ENCODE peak calls at places on chromosomes 16 and 17, in five cellular contexts. One of them, this sample, is unnamed.

GRCh38 chr17:9308069-9308468 is 267.6 kb downstream of the STX8 start:
- DNase-seq in spleen: no peak
- DNase-seq in CD8-positive, alpha-beta T cell: no peak
- DNase-seq in AG04450: no peak
- DNase-seq in K562: no peak
- DNase-seq in this sample: no peak

GRCh38 chr17:64343833-64344637 is 46.6 kb downstream of the PECAM1 start:
- DNase-seq in K562: no peak
- DNase-seq in spleen: peak
- DNase-seq in AG04450: peak
- DNase-seq in CD8-positive, alpha-beta T cell: no peak
- DNase-seq in this sample: no peak

GRCh38 chr17:2420131-2420530 is 19.3 kb upstream of the MNT start:
- DNase-seq in K562: no peak
- DNase-seq in CD8-positive, alpha-beta T cell: no peak
- DNase-seq in AG04450: no peak
- DNase-seq in spleen: no peak
- DNase-seq in this sample: no peak

GRCh38 chr17:78933025-78933958 is 8.1 kb upstream of the TIMP2 start:
- DNase-seq in spleen: no peak
- DNase-seq in AG04450: peak
- DNase-seq in CD8-positive, alpha-beta T cell: peak
- DNase-seq in K562: no peak
- DNase-seq in this sample: peak

GRCh38 chr16:74743668-74744299 is 30.8 kb downstream of the FA2H start:
- DNase-seq in spleen: peak
- DNase-seq in CD8-positive, alpha-beta T cell: no peak
- DNase-seq in AG04450: peak
- DNase-seq in K562: peak
- DNase-seq in this sample: no peak

GRCh38 chr16:84722068-84722467 is 22.3 kb downstream of the USP10 start:
- DNase-seq in K562: no peak
- DNase-seq in spleen: no peak
- DNase-seq in CD8-positive, alpha-beta T cell: no peak
- DNase-seq in AG04450: no peak
- DNase-seq in this sample: no peak

GRCh38 chr17:31095239-31096105 is 695 bp downstream of the NF1 start:
- DNase-seq in AG04450: no peak
- DNase-seq in spleen: peak
- DNase-seq in K562: peak
- DNase-seq in CD8-positive, alpha-beta T cell: peak
- DNase-seq in this sample: peak

GRCh38 chr17:62725791-62726249 is 82.3 kb downstream of the MARCHF10 start:
- DNase-seq in K562: no peak
- DNase-seq in CD8-positive, alpha-beta T cell: no peak
- DNase-seq in AG04450: no peak
- DNase-seq in spleen: no peak
- DNase-seq in this sample: no peak

GRCh38 chr17:57268176-57268575 is 11.9 kb downstream of the MSI2 start:
- DNase-seq in K562: no peak
- DNase-seq in CD8-positive, alpha-beta T cell: no peak
- DNase-seq in spleen: no peak
- DNase-seq in AG04450: no peak
- DNase-seq in this sample: no peak

GRCh38 chr16:28494141-28494851 is at the start of gene APOBR:
- DNase-seq in K562: peak
- DNase-seq in spleen: peak
- DNase-seq in AG04450: no peak
- DNase-seq in CD8-positive, alpha-beta T cell: peak
- DNase-seq in this sample: peak

GRCh38 chr17:6755731-6756184 is at the start of gene XAF1:
- DNase-seq in CD8-positive, alpha-beta T cell: peak
- DNase-seq in AG04450: peak
- DNase-seq in spleen: peak
- DNase-seq in K562: no peak
- DNase-seq in this sample: peak

GRCh38 chr17:59505610-59506276 is 59.7 kb upstream of the DHX40 start:
- DNase-seq in spleen: no peak
- DNase-seq in AG04450: no peak
- DNase-seq in CD8-positive, alpha-beta T cell: no peak
- DNase-seq in K562: no peak
- DNase-seq in this sample: no peak

GRCh38 chr17:61310611-61311010 is 89.0 kb upstream of the TBX2 start:
- DNase-seq in CD8-positive, alpha-beta T cell: no peak
- DNase-seq in spleen: no peak
- DNase-seq in AG04450: no peak
- DNase-seq in K562: no peak
- DNase-seq in this sample: no peak

GRCh38 chr16:47061204-47061603 is 82.5 kb downstream of the NETO2 start:
- DNase-seq in CD8-positive, alpha-beta T cell: no peak
- DNase-seq in AG04450: no peak
- DNase-seq in K562: no peak
- DNase-seq in spleen: peak
- DNase-seq in this sample: no peak

GRCh38 chr17:55356440-55357328 is 65.0 kb downstream of the MMD start:
- DNase-seq in spleen: no peak
- DNase-seq in K562: peak
- DNase-seq in CD8-positive, alpha-beta T cell: peak
- DNase-seq in AG04450: peak
- DNase-seq in this sample: peak

GRCh38 chr16:85446846-85447656 is 166.1 kb upstream of the GSE1 start:
- DNase-seq in K562: no peak
- DNase-seq in AG04450: no peak
- DNase-seq in CD8-positive, alpha-beta T cell: no peak
- DNase-seq in spleen: peak
- DNase-seq in this sample: no peak

GRCh38 chr16:68227850-68228553 is 7.9 kb downstream of the ESRP2 start:
- DNase-seq in AG04450: no peak
- DNase-seq in K562: no peak
- DNase-seq in spleen: no peak
- DNase-seq in CD8-positive, alpha-beta T cell: no peak
- DNase-seq in this sample: no peak

GRCh38 chr16:68230176-68230571 is 5.8 kb downstream of the ESRP2 start:
- DNase-seq in AG04450: no peak
- DNase-seq in CD8-positive, alpha-beta T cell: no peak
- DNase-seq in spleen: no peak
- DNase-seq in K562: no peak
- DNase-seq in this sample: no peak

GRCh38 chr16:68227183-68227793 is 8.6 kb downstream of the ESRP2 start:
- DNase-seq in AG04450: no peak
- DNase-seq in K562: peak
- DNase-seq in spleen: no peak
- DNase-seq in CD8-positive, alpha-beta T cell: no peak
- DNase-seq in this sample: no peak

GRCh38 chr16:68229431-68230175 is 6.3 kb downstream of the ESRP2 start:
- DNase-seq in AG04450: peak
- DNase-seq in K562: peak
- DNase-seq in CD8-positive, alpha-beta T cell: peak
- DNase-seq in spleen: no peak
- DNase-seq in this sample: no peak

GRCh38 chr16:68228652-68229051 is 7.3 kb downstream of the ESRP2 start:
- DNase-seq in AG04450: no peak
- DNase-seq in K562: peak
- DNase-seq in CD8-positive, alpha-beta T cell: no peak
- DNase-seq in spleen: no peak
- DNase-seq in this sample: no peak
- H3K27ac ChIP-seq in AG04450: no peak
- H3K27ac ChIP-seq in K562: no peak
- H3K27ac ChIP-seq in CD8-positive, alpha-beta T cell: no peak
- H3K27ac ChIP-seq in spleen: no peak
- H3K27ac ChIP-seq in this sample: peak

DNA sequence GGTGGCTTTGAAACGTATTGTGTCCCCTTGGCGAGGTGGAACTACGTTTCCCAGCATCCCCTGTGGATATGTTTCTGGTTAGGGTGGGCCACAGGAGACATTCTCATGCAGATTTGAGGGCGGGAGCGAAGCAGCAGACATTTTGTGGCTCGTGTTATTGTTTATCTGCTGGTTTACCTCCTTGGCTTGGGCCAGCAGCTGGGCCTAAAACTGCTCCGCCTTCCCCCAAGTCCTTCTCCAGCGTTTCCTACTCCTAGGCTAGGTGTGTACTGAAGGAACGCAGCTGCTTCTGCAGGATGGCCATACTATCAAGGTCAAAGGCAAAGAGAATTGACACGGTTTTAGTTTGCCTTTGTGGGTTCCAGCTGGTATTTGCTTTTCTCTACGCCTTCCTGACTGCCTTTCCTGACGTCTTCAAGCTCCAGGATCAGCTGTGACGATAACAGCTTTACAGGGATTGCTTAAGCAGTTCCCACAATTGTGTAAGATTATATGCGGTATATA is 17.2 kb upstream of the WSB1 start:
- DNase-seq in AG04450: peak
- DNase-seq in K562: peak
- DNase-seq in CD8-positive, alpha-beta T cell: no peak
- DNase-seq in spleen: no peak
- DNase-seq in this sample: no peak
- H3K27ac ChIP-seq in AG04450: peak
- H3K27ac ChIP-seq in K562: no peak
- H3K27ac ChIP-seq in CD8-positive, alpha-beta T cell: no peak
- H3K27ac ChIP-seq in spleen: no peak
- H3K27ac ChIP-seq in this sample: no peak

DNA sequence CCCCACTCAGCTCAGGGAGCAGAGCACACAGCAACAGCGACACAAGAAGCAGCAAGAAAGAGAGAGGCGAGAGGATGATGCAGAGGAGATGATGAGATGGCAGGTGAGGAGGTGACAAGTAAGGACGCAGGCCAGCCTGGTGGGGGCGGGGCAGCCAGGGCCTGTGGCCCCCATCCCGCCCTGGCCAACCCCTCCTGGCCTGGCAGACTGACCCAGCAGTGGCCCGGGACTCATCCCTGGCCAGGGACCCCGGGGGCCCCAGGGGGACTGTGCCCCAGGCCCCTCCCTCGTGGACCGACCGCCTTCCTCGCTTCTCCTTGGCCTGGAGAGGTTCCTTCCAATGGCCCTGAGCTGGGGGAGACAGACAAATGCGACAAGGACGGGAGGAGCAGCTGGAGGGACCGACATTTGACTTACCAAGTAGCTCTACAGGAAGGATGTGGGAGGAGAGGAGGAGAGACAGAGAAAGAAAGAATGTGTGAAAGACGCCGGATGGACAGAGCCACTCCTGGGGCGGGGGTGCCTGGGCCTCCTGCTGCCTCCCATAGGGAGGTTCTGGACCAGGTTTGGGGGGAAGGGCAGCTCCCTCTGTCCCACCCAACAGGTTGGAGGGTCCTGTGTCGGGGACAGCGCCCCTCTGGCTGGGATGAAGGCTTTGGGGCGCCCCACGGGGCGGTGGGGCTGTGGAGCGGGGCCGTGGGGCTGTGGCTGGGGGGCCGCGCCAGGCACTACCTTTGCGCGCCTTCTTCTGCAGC is 6.8 kb downstream of the MTSS2 start:
- DNase-seq in AG04450: no peak
- DNase-seq in spleen: peak
- DNase-seq in CD8-positive, alpha-beta T cell: no peak
- DNase-seq in K562: no peak
- DNase-seq in this sample: no peak
- H3K27ac ChIP-seq in AG04450: no peak
- H3K27ac ChIP-seq in spleen: peak
- H3K27ac ChIP-seq in CD8-positive, alpha-beta T cell: no peak
- H3K27ac ChIP-seq in K562: no peak
- H3K27ac ChIP-seq in this sample: no peak

DNA sequence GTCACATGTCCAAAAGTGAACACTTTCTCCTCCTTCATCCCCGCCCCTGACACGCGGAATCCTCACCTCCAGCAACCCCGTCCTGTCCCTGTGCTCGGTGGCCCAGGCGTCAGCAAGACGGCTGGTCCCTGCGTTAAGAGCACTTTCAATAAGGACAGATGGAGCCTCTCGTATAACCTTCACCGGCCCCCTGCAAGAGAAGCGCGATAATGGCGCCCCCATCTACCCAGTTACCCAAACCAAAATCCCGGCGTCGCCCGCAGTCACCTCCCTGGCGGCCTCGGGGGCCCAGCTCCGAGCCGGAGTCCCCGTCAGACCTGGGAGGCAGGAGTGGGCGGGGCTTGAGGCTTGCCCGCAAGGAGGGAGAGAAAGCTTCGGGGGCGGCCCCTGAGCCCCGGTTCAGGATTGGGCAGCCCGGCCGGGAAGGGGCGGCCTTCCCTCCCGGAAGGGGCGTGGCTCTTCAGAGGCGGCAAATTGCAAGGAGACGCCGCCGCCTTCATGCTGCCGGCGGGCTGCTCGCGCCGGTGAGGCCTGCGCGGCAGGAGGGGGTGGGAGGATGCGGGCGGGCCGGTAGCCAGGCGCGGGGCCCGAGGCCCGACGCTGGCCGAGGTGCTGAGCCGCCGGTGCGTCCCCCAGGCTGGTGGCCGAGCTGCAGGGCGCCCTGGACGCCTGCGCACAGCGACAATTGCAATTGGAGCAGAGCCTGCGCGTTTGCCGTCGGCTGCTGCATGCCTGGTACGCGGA is at the start of gene TEDC2:
- DNase-seq in CD8-positive, alpha-beta T cell: peak
- DNase-seq in AG04450: peak
- DNase-seq in K562: peak
- DNase-seq in spleen: peak
- DNase-seq in this sample: peak
- H3K27ac ChIP-seq in CD8-positive, alpha-beta T cell: no peak
- H3K27ac ChIP-seq in AG04450: peak
- H3K27ac ChIP-seq in K562: peak
- H3K27ac ChIP-seq in spleen: peak
- H3K27ac ChIP-seq in this sample: no peak

GRCh38 chr16:87304951-87305350 is 12.2 kb downstream of the C16orf95 start:
- DNase-seq in AG04450: no peak
- DNase-seq in spleen: no peak
- DNase-seq in K562: peak
- DNase-seq in CD8-positive, alpha-beta T cell: no peak
- DNase-seq in this sample: no peak

GRCh38 chr16:87303962-87304521 is 13.2 kb downstream of the C16orf95 start:
- DNase-seq in K562: no peak
- DNase-seq in CD8-positive, alpha-beta T cell: no peak
- DNase-seq in spleen: no peak
- DNase-seq in AG04450: no peak
- DNase-seq in this sample: no peak

GRCh38 chr16:87298857-87299465 is 18.2 kb downstream of the C16orf95 start:
- DNase-seq in AG04450: no peak
- DNase-seq in K562: no peak
- DNase-seq in spleen: no peak
- DNase-seq in CD8-positive, alpha-beta T cell: no peak
- DNase-seq in this sample: no peak

GRCh38 chr16:87305505-87306391 is 11.4 kb downstream of the C16orf95 start:
- DNase-seq in spleen: no peak
- DNase-seq in AG04450: peak
- DNase-seq in K562: peak
- DNase-seq in CD8-positive, alpha-beta T cell: no peak
- DNase-seq in this sample: no peak

DNA sequence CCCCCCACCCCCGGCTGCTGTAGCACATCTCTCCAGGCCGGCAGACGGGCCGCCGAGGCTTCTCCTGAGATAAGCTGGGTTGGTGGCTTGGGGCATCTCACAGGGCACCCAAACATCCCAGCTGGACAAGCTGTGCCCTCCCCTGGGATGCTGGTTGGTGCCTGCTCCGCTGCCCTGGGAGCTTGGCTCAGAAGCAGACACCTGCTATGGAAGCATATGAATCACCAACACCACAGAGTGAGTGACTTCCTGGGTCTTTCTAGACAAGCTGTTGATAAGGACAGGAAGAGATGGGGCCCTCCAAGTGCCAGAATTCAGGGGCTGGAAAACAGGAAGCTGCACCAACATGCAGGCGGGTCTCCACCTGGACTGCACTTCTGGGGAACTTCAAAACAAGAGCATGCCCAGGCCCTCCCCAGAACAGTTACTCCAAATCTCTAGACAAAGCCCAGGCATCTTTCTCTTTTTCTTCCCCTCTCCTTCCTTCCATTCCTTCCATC is 13.7 kb downstream of the C16orf95 start:
- DNase-seq in AG04450: no peak
- DNase-seq in K562: peak
- DNase-seq in CD8-positive, alpha-beta T cell: no peak
- DNase-seq in spleen: no peak
- DNase-seq in this sample: no peak
- H3K27ac ChIP-seq in AG04450: no peak
- H3K27ac ChIP-seq in K562: peak
- H3K27ac ChIP-seq in CD8-positive, alpha-beta T cell: no peak
- H3K27ac ChIP-seq in spleen: no peak
- H3K27ac ChIP-seq in this sample: no peak

This sample was measured in CD4-positive, CD25-positive, alpha-beta regulatory T cell.